ENCODE peak calls at places on chromosome 6, in six cellular contexts. One of them, this sample, is unnamed.

GRCh38 chr6:131840936-131841583 is 33.2 kb downstream of the ENPP1 start:
- DNase-seq in activated CD8-positive, alpha-beta T cell treated with anti-CD3 and anti-CD28 coated beads for 36 hours: no peak
- DNase-seq in Daoy: no peak
- DNase-seq in GM18507: no peak
- DNase-seq in psoas muscle: no peak
- DNase-seq in choroid plexus epithelial cell: no peak
- DNase-seq in this sample: no peak

GRCh38 chr6:150729188-150729748 is 129.6 kb downstream of the PLEKHG1 start:
- DNase-seq in GM18507: no peak
- DNase-seq in choroid plexus epithelial cell: no peak
- DNase-seq in Daoy: no peak
- DNase-seq in activated CD8-positive, alpha-beta T cell treated with anti-CD3 and anti-CD28 coated beads for 36 hours: no peak
- DNase-seq in psoas muscle: no peak
- DNase-seq in this sample: no peak

GRCh38 chr6:41488392-41489129 is 57.6 kb upstream of the FOXP4 start:
- DNase-seq in GM18507: no peak
- DNase-seq in psoas muscle: no peak
- DNase-seq in activated CD8-positive, alpha-beta T cell treated with anti-CD3 and anti-CD28 coated beads for 36 hours: no peak
- DNase-seq in Daoy: peak
- DNase-seq in choroid plexus epithelial cell: peak
- DNase-seq in this sample: peak

GRCh38 chr6:151806757-151807512 is 547 bp upstream of the ESR1 start:
- DNase-seq in GM18507: no peak
- DNase-seq in choroid plexus epithelial cell: peak
- DNase-seq in Daoy: peak
- DNase-seq in psoas muscle: no peak
- DNase-seq in activated CD8-positive, alpha-beta T cell treated with anti-CD3 and anti-CD28 coated beads for 36 hours: peak
- DNase-seq in this sample: peak

GRCh38 chr6:138226701-138227315 is 8.5 kb upstream of the PBOV1 start:
- DNase-seq in GM18507: no peak
- DNase-seq in activated CD8-positive, alpha-beta T cell treated with anti-CD3 and anti-CD28 coated beads for 36 hours: no peak
- DNase-seq in choroid plexus epithelial cell: no peak
- DNase-seq in Daoy: no peak
- DNase-seq in psoas muscle: no peak
- DNase-seq in this sample: no peak

GRCh38 chr6:169665289-169665688 is 36.5 kb downstream of the WDR27 start:
- DNase-seq in activated CD8-positive, alpha-beta T cell treated with anti-CD3 and anti-CD28 coated beads for 36 hours: no peak
- DNase-seq in GM18507: no peak
- DNase-seq in choroid plexus epithelial cell: no peak
- DNase-seq in Daoy: no peak
- DNase-seq in psoas muscle: no peak
- DNase-seq in this sample: no peak

GRCh38 chr6:30213654-30213998 is 420 bp upstream of the TRIM26 start:
- DNase-seq in Daoy: no peak
- DNase-seq in choroid plexus epithelial cell: no peak
- DNase-seq in psoas muscle: no peak
- DNase-seq in GM18507: no peak
- DNase-seq in activated CD8-positive, alpha-beta T cell treated with anti-CD3 and anti-CD28 coated beads for 36 hours: no peak
- DNase-seq in this sample: no peak

GRCh38 chr6:14882394-14883073 is 363.3 kb upstream of the JARID2 start:
- DNase-seq in choroid plexus epithelial cell: peak
- DNase-seq in GM18507: no peak
- DNase-seq in activated CD8-positive, alpha-beta T cell treated with anti-CD3 and anti-CD28 coated beads for 36 hours: no peak
- DNase-seq in psoas muscle: peak
- DNase-seq in Daoy: no peak
- DNase-seq in this sample: no peak

GRCh38 chr6:86963352-86963751 is 26.0 kb downstream of the HTR1E start:
- DNase-seq in psoas muscle: no peak
- DNase-seq in activated CD8-positive, alpha-beta T cell treated with anti-CD3 and anti-CD28 coated beads for 36 hours: no peak
- DNase-seq in choroid plexus epithelial cell: no peak
- DNase-seq in GM18507: no peak
- DNase-seq in Daoy: no peak
- DNase-seq in this sample: no peak

GRCh38 chr6:111750753-111751684 is 122.2 kb downstream of the FYN start:
- DNase-seq in activated CD8-positive, alpha-beta T cell treated with anti-CD3 and anti-CD28 coated beads for 36 hours: peak
- DNase-seq in Daoy: no peak
- DNase-seq in psoas muscle: no peak
- DNase-seq in GM18507: no peak
- DNase-seq in choroid plexus epithelial cell: peak
- DNase-seq in this sample: peak

GRCh38 chr6:141395443-141396008 is 737.2 kb upstream of the GJE1 start:
- DNase-seq in GM18507: no peak
- DNase-seq in psoas muscle: no peak
- DNase-seq in Daoy: no peak
- DNase-seq in choroid plexus epithelial cell: no peak
- DNase-seq in activated CD8-positive, alpha-beta T cell treated with anti-CD3 and anti-CD28 coated beads for 36 hours: no peak
- DNase-seq in this sample: no peak

This sample was measured in astrocyte of the hippocampus.